ENCODE peak calls at places on chromosome 13, in five cellular contexts. G is stimulated activated CD4-positive, alpha-beta T cell treated with anti-CD3 and anti-CD28 coated beads, Interleukin-12 subunit alpha, Interleukin-12 subunit beta, amount 100 ng/mL, for 4 hours; E is activated CD8-positive, alpha-beta T cell treated with anti-CD3 and anti-CD28 coated beads, Interleukin-2, amount 10 ng/mL, durations not matched to agents 7 days and 5 days; L is anterior cingulate cortex; T is activated T-helper 2 cell treated with anti-CD3 and anti-CD28 coated beads, Interferon-gamma antibody, Interleukin-2, Interleukin-4, amounts not matched to agents 10 μg/mL and 5 μg/mL and 100 μg/mL, durations not matched to agents 14 hours and 24 hours and 36 hours. V is an unnamed sample.

GRCh38 chr13:97574926-97575325 is 141.0 kb downstream of the RAP2A start:
- DNase-seq in G (no peak), T (no peak), E (peak), L (no peak), V (no peak)

GRCh38 chr13:96473463-96474157 is 383.7 kb downstream of the HS6ST3 start:
- DNase-seq in T (no peak), L (no peak), G (no peak), E (no peak), V (no peak)

GRCh38 chr13:109743706-109744453 is 42.5 kb downstream of the IRS2 start:
- DNase-seq in E (peak), L (no peak), G (no peak), T (no peak), V (peak)

GRCh38 chr13:71249031-71249430 is 618.0 kb downstream of the DACH1 start:
- DNase-seq in L (no peak), E (no peak), T (no peak), G (no peak), V (no peak)

GRCh38 chr13:102907016-102907756 is 61.4 kb downstream of the ERCC5 start:
- DNase-seq in G (no peak), E (no peak), L (no peak), T (no peak), V (no peak)

GRCh38 chr13:49395416-49396277 is 48.2 kb downstream of the CAB39L start:
- DNase-seq in G (no peak), L (no peak), E (no peak), T (no peak), V (no peak)

GRCh38 chr13:113904411-113904810 is 40.5 kb upstream of the GAS6 start:
- DNase-seq in T (peak), G (no peak), E (peak), L (no peak), V (peak)

GRCh38 chr13:82797876-82798275 is 1084.4 kb downstream of the SLITRK1 start:
- DNase-seq in G (no peak), T (no peak), E (no peak), L (no peak), V (no peak)

GRCh38 chr13:24727731-24728601 is 36.0 kb upstream of the RNF17 start:
- DNase-seq in G (peak), E (peak), L (peak), T (peak), V (peak)

GRCh38 chr13:39105110-39105509 is 66.9 kb downstream of the NHLRC3 start:
- DNase-seq in T (no peak), L (no peak), E (no peak), G (no peak), V (no peak)

GRCh38 chr13:100495455-100495854 is 93.1 kb downstream of the GGACT start:
- DNase-seq in L (no peak), G (no peak), E (no peak), T (no peak), V (no peak)

V was measured in Jurkat, Clone E6-1.